ENCODE peak calls at places on chromosome 13, in eight cellular contexts. One of them, this sample, is unnamed.

GRCh38 chr13:73667756-73668155 is 466.4 kb downstream of the KLF12 start:
- DNase-seq in GDM1: no peak
- DNase-seq in stimulated activated CD4-positive, alpha-beta T cell treated with anti-CD3 and anti-CD28 coated beads, Interleukin-4, amount 100 ng/mL, for 4 hours: no peak
- DNase-seq in iPS DF 19.7: no peak
- DNase-seq in EL: no peak
- DNase-seq in heart right ventricle: no peak
- DNase-seq in lung microvascular endothelial cell: no peak
- DNase-seq in breast epithelium: no peak
- DNase-seq in this sample: no peak

GRCh38 chr13:109779074-109779473 is 7.3 kb downstream of the IRS2 start:
- DNase-seq in GDM1: no peak
- DNase-seq in stimulated activated CD4-positive, alpha-beta T cell treated with anti-CD3 and anti-CD28 coated beads, Interleukin-4, amount 100 ng/mL, for 4 hours: no peak
- DNase-seq in iPS DF 19.7: no peak
- DNase-seq in EL: peak; percentile 27
- DNase-seq in heart right ventricle: no peak
- DNase-seq in lung microvascular endothelial cell: no peak
- DNase-seq in breast epithelium: no peak
- DNase-seq in this sample: no peak

GRCh38 chr13:42078113-42078769 is 29.8 kb downstream of the DGKH start:
- DNase-seq in GDM1: no peak
- DNase-seq in stimulated activated CD4-positive, alpha-beta T cell treated with anti-CD3 and anti-CD28 coated beads, Interleukin-4, amount 100 ng/mL, for 4 hours: no peak
- DNase-seq in iPS DF 19.7: no peak
- DNase-seq in EL: peak; percentile 37
- DNase-seq in heart right ventricle: no peak
- DNase-seq in lung microvascular endothelial cell: no peak
- DNase-seq in breast epithelium: no peak
- DNase-seq in this sample: no peak

GRCh38 chr13:110557610-110558305 is 3.8 kb downstream of the RAB20 start:
- DNase-seq in GDM1: no peak
- DNase-seq in stimulated activated CD4-positive, alpha-beta T cell treated with anti-CD3 and anti-CD28 coated beads, Interleukin-4, amount 100 ng/mL, for 4 hours: no peak
- DNase-seq in iPS DF 19.7: no peak
- DNase-seq in EL: no peak
- DNase-seq in heart right ventricle: no peak
- DNase-seq in lung microvascular endothelial cell: no peak
- DNase-seq in breast epithelium: no peak
- DNase-seq in this sample: no peak

GRCh38 chr13:45542391-45542790 is 73.1 kb downstream of the ERICH6B start:
- DNase-seq in GDM1: no peak
- DNase-seq in stimulated activated CD4-positive, alpha-beta T cell treated with anti-CD3 and anti-CD28 coated beads, Interleukin-4, amount 100 ng/mL, for 4 hours: no peak
- DNase-seq in iPS DF 19.7: no peak
- DNase-seq in EL: no peak
- DNase-seq in heart right ventricle: no peak
- DNase-seq in lung microvascular endothelial cell: no peak
- DNase-seq in breast epithelium: no peak
- DNase-seq in this sample: no peak

GRCh38 chr13:102948006-102948405 is 102.2 kb downstream of the ERCC5 start:
- DNase-seq in GDM1: no peak
- DNase-seq in stimulated activated CD4-positive, alpha-beta T cell treated with anti-CD3 and anti-CD28 coated beads, Interleukin-4, amount 100 ng/mL, for 4 hours: no peak
- DNase-seq in iPS DF 19.7: no peak
- DNase-seq in EL: no peak
- DNase-seq in heart right ventricle: no peak
- DNase-seq in lung microvascular endothelial cell: no peak
- DNase-seq in breast epithelium: no peak
- DNase-seq in this sample: no peak

GRCh38 chr13:57601536-57601935 is 30.0 kb upstream of the PCDH17 start:
- DNase-seq in GDM1: no peak
- DNase-seq in stimulated activated CD4-positive, alpha-beta T cell treated with anti-CD3 and anti-CD28 coated beads, Interleukin-4, amount 100 ng/mL, for 4 hours: no peak
- DNase-seq in iPS DF 19.7: no peak
- DNase-seq in EL: no peak
- DNase-seq in heart right ventricle: no peak
- DNase-seq in lung microvascular endothelial cell: no peak
- DNase-seq in breast epithelium: no peak
- DNase-seq in this sample: no peak

GRCh38 chr13:65188691-65189090 is 2041.4 kb downstream of the PCDH9 start:
- DNase-seq in GDM1: no peak
- DNase-seq in stimulated activated CD4-positive, alpha-beta T cell treated with anti-CD3 and anti-CD28 coated beads, Interleukin-4, amount 100 ng/mL, for 4 hours: no peak
- DNase-seq in iPS DF 19.7: no peak
- DNase-seq in EL: no peak
- DNase-seq in heart right ventricle: no peak
- DNase-seq in lung microvascular endothelial cell: no peak
- DNase-seq in breast epithelium: no peak
- DNase-seq in this sample: no peak

GRCh38 chr13:113050856-113051431 is 54.6 kb upstream of the F7 start:
- DNase-seq in GDM1: no peak
- DNase-seq in stimulated activated CD4-positive, alpha-beta T cell treated with anti-CD3 and anti-CD28 coated beads, Interleukin-4, amount 100 ng/mL, for 4 hours: no peak
- DNase-seq in iPS DF 19.7: no peak
- DNase-seq in EL: no peak
- DNase-seq in heart right ventricle: peak; percentile 9
- DNase-seq in lung microvascular endothelial cell: no peak
- DNase-seq in breast epithelium: no peak
- DNase-seq in this sample: no peak

GRCh38 chr13:99281811-99282263 is 23.7 kb upstream of the GPR18 start:
- DNase-seq in GDM1: no peak
- DNase-seq in stimulated activated CD4-positive, alpha-beta T cell treated with anti-CD3 and anti-CD28 coated beads, Interleukin-4, amount 100 ng/mL, for 4 hours: peak; percentile 26
- DNase-seq in iPS DF 19.7: no peak
- DNase-seq in EL: no peak
- DNase-seq in heart right ventricle: peak; percentile 50
- DNase-seq in lung microvascular endothelial cell: no peak
- DNase-seq in breast epithelium: no peak
- DNase-seq in this sample: no peak

GRCh38 chr13:109818136-109818535 is 31.8 kb upstream of the IRS2 start:
- DNase-seq in GDM1: no peak
- DNase-seq in stimulated activated CD4-positive, alpha-beta T cell treated with anti-CD3 and anti-CD28 coated beads, Interleukin-4, amount 100 ng/mL, for 4 hours: no peak
- DNase-seq in iPS DF 19.7: no peak
- DNase-seq in EL: no peak
- DNase-seq in heart right ventricle: no peak
- DNase-seq in lung microvascular endothelial cell: no peak
- DNase-seq in breast epithelium: no peak
- DNase-seq in this sample: no peak

GRCh38 chr13:113458218-113459065 is 5.2 kb upstream of the ADPRHL1 start:
- DNase-seq in GDM1: no peak
- DNase-seq in stimulated activated CD4-positive, alpha-beta T cell treated with anti-CD3 and anti-CD28 coated beads, Interleukin-4, amount 100 ng/mL, for 4 hours: no peak
- DNase-seq in iPS DF 19.7: no peak
- DNase-seq in EL: peak; percentile 13
- DNase-seq in heart right ventricle: no peak
- DNase-seq in lung microvascular endothelial cell: peak; percentile 60
- DNase-seq in breast epithelium: no peak
- DNase-seq in this sample: no peak

GRCh38 chr13:28044608-28045007 is 55.8 kb downstream of the FLT3 start:
- DNase-seq in GDM1: no peak
- DNase-seq in stimulated activated CD4-positive, alpha-beta T cell treated with anti-CD3 and anti-CD28 coated beads, Interleukin-4, amount 100 ng/mL, for 4 hours: no peak
- DNase-seq in iPS DF 19.7: no peak
- DNase-seq in EL: peak; percentile 30
- DNase-seq in heart right ventricle: no peak
- DNase-seq in lung microvascular endothelial cell: no peak
- DNase-seq in breast epithelium: no peak
- DNase-seq in this sample: no peak

GRCh38 chr13:81184556-81185265 is 843.8 kb upstream of the SPRY2 start:
- DNase-seq in GDM1: no peak
- DNase-seq in stimulated activated CD4-positive, alpha-beta T cell treated with anti-CD3 and anti-CD28 coated beads, Interleukin-4, amount 100 ng/mL, for 4 hours: no peak
- DNase-seq in iPS DF 19.7: no peak
- DNase-seq in EL: no peak
- DNase-seq in heart right ventricle: no peak
- DNase-seq in lung microvascular endothelial cell: no peak
- DNase-seq in breast epithelium: no peak
- DNase-seq in this sample: no peak